ENCODE peak calls at places on chromosomes 13 and 19, in four cellular contexts. Z is aorta, F is heart right ventricle, O is hepatocyte. I is an unnamed sample. For H3K4me1 and H3K27me3, the result is how much of the 10 kb centered on the place peaks cover.

GRCh38 chr19:48403606-48404005 is 10.1 kb downstream of the GRIN2D start:
- DNase-seq in Z (peak), O (peak), F (no peak), I (peak)

GRCh38 chr19:7210359-7210758 is 83.9 kb downstream of the INSR start:
- DNase-seq in Z (no peak), O (no peak), F (no peak), I (no peak)

GRCh38 chr13:50685491-50685890 is 158.0 kb downstream of the DLEU7 start:
- DNase-seq in O (no peak), F (peak), Z (peak), I (peak)

GRCh38 chr13:21894091-21894490 is 223.2 kb downstream of the FGF9 start:
- DNase-seq in O (no peak), F (no peak), Z (no peak), I (no peak)

GRCh38 chr19:44142014-44142523 is 715 bp downstream of the ZNF234 start:
- DNase-seq in F (no peak), Z (peak), O (peak), I (peak)

GRCh38 chr19:52190679-52191293 is 934 bp downstream of the PPP2R1A start:
- DNase-seq in Z (peak), F (peak), O (no peak), I (peak)

GRCh38 chr19:10418281-10419199 is 1.8 kb upstream of the PDE4A start:
- DNase-seq in O (peak), Z (no peak), F (no peak), I (peak)

GRCh38 chr19:4713384-4713951 is 10.2 kb downstream of the DPP9 start:
- DNase-seq in F (peak), O (peak), Z (peak), I (peak)

GRCh38 chr19:6164906-6165531 is 29.6 kb downstream of the ACSBG2 start:
- DNase-seq in F (no peak), O (no peak), Z (no peak), I (no peak)

GRCh38 chr13:48783181-48783630 is 129.5 kb downstream of the CYSLTR2 start:
- DNase-seq in Z (peak), F (peak), O (peak), I (peak)

GRCh38 chr19:52896431-52897148 is 845 bp downstream of the ZNF320 start:
- DNase-seq in O (peak), F (peak), Z (no peak), I (peak)

GRCh38 chr13:43072394-43072793 is 49.0 kb downstream of the DNAJC15 start:
- DNase-seq in F (peak), O (peak), Z (peak), I (no peak)

DNA sequence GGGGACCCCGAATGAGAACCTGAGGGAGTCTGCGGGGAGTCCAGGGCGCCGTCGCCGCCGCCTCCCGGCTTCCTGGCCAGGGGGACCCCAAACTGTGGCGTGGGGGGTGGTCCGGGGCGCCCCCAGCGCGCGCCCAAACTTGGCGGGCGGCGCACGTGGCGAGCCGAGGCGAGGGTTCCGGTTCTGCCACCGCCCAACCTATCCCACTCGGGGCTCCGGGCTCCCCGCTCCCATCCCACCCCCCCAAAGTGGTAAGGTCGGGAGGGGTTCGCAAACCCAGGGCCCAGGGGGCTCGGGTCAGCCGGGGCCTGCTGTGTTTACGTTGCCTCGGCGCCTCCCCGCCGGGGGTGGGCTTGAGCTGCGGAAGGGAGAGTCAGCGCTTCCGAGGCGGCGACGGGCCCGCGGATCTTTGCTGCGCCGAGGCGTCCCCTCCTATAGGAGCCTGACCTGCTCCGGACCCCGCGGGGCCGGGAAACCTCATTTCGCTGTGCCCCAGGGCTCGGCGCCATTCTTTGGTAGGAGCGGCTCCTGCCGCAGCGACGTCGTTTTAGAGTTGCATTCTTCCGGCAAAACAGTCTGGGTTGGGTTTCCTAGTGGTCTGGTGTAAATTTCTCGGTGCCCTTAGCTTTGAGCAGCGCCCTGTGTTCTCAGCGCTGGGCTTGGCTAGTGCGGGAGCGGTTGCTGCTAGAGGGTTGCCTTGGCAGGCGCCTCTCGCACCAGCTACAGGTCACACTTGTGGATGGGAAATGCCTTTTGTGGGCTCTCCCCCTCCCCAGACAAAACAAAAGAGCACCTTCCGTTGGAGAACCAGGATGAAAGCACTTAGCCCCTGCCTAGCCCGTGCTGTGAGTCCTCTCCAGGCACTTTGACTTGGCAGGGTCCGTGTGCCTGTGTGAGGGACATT is 1.2 kb downstream of the DAZAP1 start:
- DNase-seq in F (peak), O (peak), Z (peak), I (peak)
- H3K4me1 ChIP-seq in F (half or more), O (under half), Z (under half), I (under half)

DNA sequence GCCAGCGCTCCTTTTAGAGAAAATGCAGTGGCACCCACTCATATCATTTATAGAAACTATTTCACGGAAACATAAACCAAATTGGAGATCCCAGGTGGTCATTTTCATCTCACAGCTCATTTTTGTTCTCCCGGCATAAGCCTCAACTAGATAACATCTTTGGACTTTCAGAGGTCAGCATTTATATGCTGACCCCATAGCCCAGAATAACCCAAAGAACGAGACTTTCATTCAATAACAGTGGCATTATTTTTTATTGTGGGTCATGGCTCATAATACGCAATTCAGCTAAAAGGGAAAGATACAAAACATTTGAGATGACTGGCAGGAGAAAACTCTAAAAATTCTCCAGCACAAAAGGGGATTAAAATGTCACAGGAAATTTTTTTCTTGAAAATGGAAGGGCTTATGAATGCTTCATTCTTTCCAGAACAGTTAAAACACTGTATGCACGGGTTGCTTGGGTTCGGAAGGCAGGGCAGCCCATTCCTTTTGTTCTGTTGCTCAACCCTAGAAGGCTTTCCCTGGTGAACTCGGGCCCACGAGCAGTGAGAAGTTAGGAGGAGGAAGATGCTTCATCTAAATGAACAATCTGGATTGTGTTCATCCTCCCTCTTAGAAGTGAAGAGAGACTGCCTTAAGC is 24.0 kb downstream of the STARD13 start:
- DNase-seq in O (no peak), Z (no peak), F (no peak), I (no peak)
- H3K27ac ChIP-seq in O (peak), Z (no peak), F (peak), I (peak)

DNA sequence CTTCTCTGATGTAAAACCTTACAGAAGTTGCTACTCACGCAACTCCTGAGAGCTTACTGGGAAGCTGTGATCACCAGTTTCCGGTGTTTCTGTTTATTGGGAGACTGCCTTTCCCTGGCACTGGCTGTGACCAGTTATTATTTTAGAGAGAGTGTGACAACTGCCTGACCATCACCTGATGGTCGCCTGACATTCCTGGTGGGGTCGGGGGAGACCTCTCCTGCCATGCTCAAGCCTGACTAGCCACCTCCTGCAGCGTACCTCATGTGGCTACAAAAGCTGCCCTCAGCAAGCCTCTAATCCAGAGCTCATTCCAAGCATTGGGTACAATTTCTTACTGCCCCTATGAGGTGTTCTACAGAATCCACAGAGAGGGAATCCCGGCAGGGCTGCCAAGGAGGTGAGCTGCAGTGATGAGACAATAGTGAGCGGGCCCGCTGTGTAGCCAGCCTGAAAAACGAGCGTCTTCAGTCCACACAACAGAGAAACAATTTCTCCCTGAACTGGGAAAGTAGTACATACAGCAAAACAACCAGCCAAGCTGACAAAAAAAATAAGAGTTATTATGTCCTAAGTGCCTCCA is 28.7 kb downstream of the GJA3 start:
- DNase-seq in O (no peak), F (no peak), Z (no peak), I (no peak)
- H3K27me3 ChIP-seq in O (under half), F (under half), Z (under half), I (under half)

GRCh38 chr13:98476106-98476505 is 100.8 kb downstream of the STK24 start:
- DNase-seq in Z (no peak), F (no peak), O (no peak), I (peak)

GRCh38 chr13:98479496-98480003 is 97.4 kb downstream of the STK24 start:
- DNase-seq in Z (no peak), F (no peak), O (no peak), I (no peak)

GRCh38 chr13:98480915-98481510 is 95.9 kb downstream of the STK24 start:
- DNase-seq in O (no peak), Z (no peak), F (no peak), I (peak)

GRCh38 chr13:98476538-98476966 is 100.4 kb downstream of the STK24 start:
- DNase-seq in F (no peak), Z (peak), O (no peak), I (no peak)

DNA sequence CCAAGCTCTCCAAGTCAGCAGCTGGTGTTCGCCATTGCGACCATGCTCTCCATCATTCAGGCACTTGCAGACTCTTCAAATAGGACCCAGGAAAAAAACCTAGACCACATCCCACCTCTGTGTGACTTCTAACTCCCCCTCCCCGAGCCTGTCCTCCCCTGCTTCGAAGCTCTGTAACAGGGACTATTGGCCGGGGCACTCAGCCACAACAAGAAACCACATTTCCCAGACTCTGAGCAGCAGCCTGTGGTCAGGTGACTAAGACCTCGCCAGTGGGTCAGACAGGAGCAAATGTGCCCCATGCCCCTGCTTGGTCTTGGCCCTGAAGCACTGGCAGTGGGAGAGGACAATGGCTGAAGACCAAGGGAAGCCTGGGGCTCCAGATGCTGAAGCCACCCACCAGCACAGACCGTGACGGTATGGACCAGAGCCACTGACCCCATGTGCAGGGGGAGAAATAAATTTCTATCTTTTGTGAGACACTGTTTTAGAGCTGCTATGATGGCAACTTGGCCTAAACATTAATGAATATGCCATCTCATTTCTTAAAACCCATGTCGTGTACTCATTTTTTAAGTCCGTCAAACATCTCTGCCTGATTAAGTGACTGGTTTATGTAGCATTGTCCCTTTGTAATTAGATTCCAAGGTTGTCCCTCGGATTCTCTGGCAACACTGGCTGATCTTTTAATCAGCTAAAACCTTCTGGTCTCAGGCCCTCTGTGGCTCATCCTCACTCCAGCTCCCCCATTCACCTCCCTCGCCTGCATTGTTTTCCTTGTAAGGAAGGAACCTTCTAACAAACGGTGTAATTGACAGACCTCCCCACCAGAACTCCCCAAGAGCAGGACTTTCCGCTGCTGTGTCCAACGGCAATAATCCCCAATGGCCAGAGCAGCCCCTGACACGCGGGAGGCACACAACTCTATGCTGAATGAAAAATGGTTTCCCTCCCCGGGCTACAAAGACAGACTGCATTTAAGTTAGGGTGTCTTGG is 98.5 kb downstream of the STK24 start:
- DNase-seq in Z (no peak), F (no peak), O (no peak), I (peak)
- H3K4me1 ChIP-seq in Z (under half), F (half or more), O (under half), I (half or more)

GRCh38 chr13:114099191-114099590 is 33.2 kb downstream of the RASA3 start:
- DNase-seq in Z (peak), F (peak), O (peak), I (peak)
- H3K27ac ChIP-seq in Z (no peak), F (peak), O (no peak), I (peak)

DNA sequence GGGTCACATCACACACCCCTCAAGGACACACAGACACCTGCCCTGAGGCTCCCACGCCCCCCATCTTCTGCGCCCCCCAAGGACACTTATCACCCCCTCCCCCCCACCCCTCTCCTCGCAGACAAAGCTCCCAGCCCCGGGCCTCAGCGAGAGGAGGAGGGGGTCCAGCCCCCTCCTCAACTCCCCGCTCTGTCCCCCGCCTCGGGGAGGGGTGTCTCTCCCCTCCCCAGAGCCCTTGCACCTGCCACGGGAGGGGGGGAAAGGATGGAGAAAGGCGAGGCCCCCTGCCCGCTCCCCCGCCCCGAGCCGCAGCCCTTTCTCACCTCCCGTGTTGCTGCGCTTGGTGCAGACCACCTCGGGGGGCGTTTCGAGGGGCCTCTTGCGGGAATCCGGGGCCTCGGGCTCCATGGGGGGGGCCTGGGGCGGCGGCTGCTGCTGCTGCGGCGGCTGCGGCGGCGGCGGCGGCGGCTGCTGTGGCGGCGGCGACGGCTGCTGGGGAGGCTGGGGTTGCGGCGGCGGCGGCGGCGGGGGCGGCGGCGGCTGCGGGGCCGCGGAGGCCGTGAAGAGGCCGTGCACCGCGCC is 630 bp downstream of the NOVA2 start:
- DNase-seq in O (peak), Z (no peak), F (no peak), I (no peak)
- H3K27me3 ChIP-seq in O (under half), Z (under half), F (under half), I (half or more)

DNA sequence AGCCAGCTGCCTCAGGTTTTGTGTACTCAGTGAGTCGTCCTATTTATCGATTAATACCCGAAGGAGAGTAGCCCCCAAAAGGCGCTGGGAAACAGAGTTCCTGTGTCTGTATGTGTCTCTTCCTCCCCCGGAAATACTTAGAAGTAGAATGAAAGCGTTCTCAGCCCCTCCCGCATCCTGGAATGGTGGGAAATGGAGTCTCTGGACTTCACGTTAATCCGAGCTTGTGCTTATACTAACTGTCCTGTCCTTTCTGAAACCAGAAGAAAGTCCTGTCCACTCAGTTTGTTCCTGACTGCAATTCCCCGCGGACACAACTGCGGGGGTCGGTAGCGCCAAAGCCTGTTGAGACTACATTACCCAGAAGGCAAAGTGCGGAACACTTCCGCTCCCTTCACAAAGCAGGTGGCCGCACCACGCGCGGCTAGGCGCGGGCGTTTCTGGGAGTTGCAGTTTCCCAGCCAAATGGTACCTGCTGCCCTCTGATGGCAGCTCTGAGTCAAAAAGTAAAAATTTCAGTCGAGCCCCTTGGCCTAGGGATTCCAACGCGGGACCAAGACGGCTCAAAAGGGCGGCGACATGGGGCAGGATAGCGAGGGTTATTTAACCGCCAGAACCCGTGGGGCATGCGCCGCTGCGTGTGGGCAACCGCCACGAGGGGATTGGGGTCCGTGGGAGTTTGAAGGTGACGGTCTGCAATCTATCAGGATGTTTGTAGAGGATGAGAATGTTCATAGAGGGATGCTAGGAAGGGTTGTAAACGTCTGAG is 2.2 kb upstream of the GSK3A start:
- DNase-seq in F (peak), Z (peak), O (peak), I (peak)
- H3K4me1 ChIP-seq in F (half or more), Z (under half), O (under half), I (under half)

GRCh38 chr19:38675611-38676010 is 28.2 kb downstream of the ACTN4 start:
- DNase-seq in Z (peak), F (no peak), O (peak), I (no peak)
- H3K27ac ChIP-seq in Z (peak), F (peak), O (peak), I (peak)

GRCh38 chr19:17262557-17262956 is 2.0 kb downstream of the USHBP1 start:
- DNase-seq in F (no peak), O (no peak), Z (no peak), I (no peak)

GRCh38 chr19:17264641-17264979 is at the start of gene USHBP1:
- DNase-seq in O (no peak), Z (no peak), F (peak), I (no peak)

GRCh38 chr19:17266026-17266425 is 1.2 kb upstream of the BABAM1 start:
- DNase-seq in O (no peak), Z (no peak), F (no peak), I (no peak)

GRCh38 chr19:17266589-17266974 is 661 bp upstream of the BABAM1 start:
- DNase-seq in O (no peak), Z (no peak), F (no peak), I (no peak)

DNA sequence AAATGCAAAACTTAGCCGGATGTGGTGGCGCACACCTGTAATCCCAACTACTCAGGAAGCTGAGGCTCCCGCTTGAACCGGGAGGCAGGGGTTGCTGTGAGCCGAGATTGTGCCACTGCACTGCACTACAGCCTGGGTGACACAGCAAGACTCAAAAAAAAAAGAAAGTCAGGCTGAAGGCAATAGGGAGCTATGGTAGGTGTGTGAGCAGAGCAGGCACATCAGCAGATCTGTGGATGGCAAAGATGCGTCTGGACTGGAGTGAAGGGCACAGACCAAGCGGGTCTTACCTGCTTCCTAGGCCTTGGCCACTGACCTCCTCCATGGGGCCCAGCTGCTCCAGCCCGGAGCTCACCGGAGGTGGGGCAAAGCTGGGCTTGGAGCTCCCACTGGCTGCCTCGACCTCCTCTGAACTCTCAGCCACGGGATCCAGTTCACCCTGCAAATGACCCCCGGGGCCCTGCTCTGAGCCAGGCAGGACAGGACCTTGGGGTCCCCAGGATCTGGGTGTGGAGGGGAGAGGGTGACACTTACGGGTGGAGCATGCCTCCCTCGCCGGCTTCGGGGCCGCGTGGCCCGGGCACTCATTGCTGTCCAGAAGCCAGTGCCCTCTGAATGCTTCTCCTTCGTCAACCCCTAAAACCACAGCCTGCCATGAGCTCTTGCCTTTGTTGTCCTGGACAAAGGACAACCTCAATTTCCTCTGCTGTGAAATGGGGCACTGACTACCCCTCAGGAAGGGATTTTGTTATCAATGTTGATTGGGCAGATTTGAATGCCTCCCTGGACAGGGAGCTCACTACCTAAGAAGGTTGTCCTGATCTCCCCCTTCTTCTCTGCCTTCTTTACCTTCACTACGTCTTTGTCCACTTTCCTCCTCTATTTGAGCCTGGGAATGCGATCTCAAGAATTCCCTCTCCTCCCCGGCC is 569 bp downstream of the USHBP1 start:
- DNase-seq in F (no peak), O (no peak), Z (no peak), I (no peak)
- H3K27me3 ChIP-seq in F (under half), O (under half), Z (under half), I (under half)

GRCh38 chr13:110256126-110256905 is 50.6 kb downstream of the COL4A1 start:
- DNase-seq in F (no peak), Z (no peak), O (no peak), I (no peak)
- H3K4me1 ChIP-seq in F (half or more), Z (under half), O (under half), I (under half)